ENCODE peak calls at places on chromosomes 1 and 21, in four cellular contexts. H is HEK293T, C is HepG2, D is GM12878. I is an unnamed sample.

GRCh38 chr1:111731956-111732355 is 7.2 kb downstream of the INKA2 start:
- DNase-seq in H (no peak), C (no peak), D (no peak), I (no peak)

GRCh38 chr21:44711327-44712202 is at the start of gene TSPEAR:
- DNase-seq in H (no peak), C (no peak), D (no peak), I (no peak)

GRCh38 chr1:1334835-1335234 is 3.8 kb downstream of the TAS1R3 start:
- DNase-seq in H (no peak), C (no peak), D (no peak), I (peak; percentile 59)

GRCh38 chr1:56866656-56867055 is 12.1 kb downstream of the C8A start:
- DNase-seq in H (no peak), C (no peak), D (no peak), I (no peak)

GRCh38 chr1:116546354-116546977 is 24.4 kb downstream of the CD58 start:
- DNase-seq in H (no peak), C (no peak), D (no peak), I (no peak)

GRCh38 chr1:98203461-98203860 is 282.6 kb upstream of the DPYD start:
- DNase-seq in H (no peak), C (no peak), D (no peak), I (no peak)

GRCh38 chr21:37437376-37438080 is 71.0 kb downstream of the DYRK1A start:
- DNase-seq in H (no peak), C (no peak), D (no peak), I (no peak)

GRCh38 chr1:231039161-231040018 is 664 bp downstream of the FAM89A start:
- DNase-seq in H (peak; percentile 55), C (no peak), D (no peak), I (peak; percentile 65)

GRCh38 chr1:215704089-215704860 is 137.2 kb downstream of the KCTD3 start:
- DNase-seq in H (no peak), C (no peak), D (no peak), I (no peak)

GRCh38 chr1:199954701-199955100 is 72.8 kb upstream of the NR5A2 start:
- DNase-seq in H (peak; percentile 72), C (peak; percentile 10), D (no peak), I (peak; percentile 50)

GRCh38 chr1:77825356-77825709 is 45.9 kb downstream of the MIGA1 start:
- DNase-seq in H (peak; percentile 46), C (peak; percentile 44), D (peak; percentile 1), I (no peak)

GRCh38 chr1:7185721-7186120 is 400.5 kb downstream of the CAMTA1 start:
- DNase-seq in H (no peak), C (no peak), D (no peak), I (no peak)

GRCh38 chr1:31750858-31751638 is 13.1 kb downstream of the ADGRB2 start:
- DNase-seq in H (no peak), C (no peak), D (no peak), I (no peak)

GRCh38 chr1:209879539-209879938 is 51.8 kb downstream of the UTP25 start:
- DNase-seq in H (no peak), C (peak; percentile 2), D (no peak), I (no peak)

GRCh38 chr1:203440780-203441179 is 34.8 kb upstream of the PRELP start:
- DNase-seq in H (peak; percentile 30), C (no peak), D (no peak), I (no peak)

GRCh38 chr1:81803423-81804103 is 2.8 kb downstream of the ADGRL2 start:
- DNase-seq in H (peak; percentile 24), C (peak; percentile 52), D (no peak), I (no peak)

GRCh38 chr1:172154571-172154970 is 265.9 kb upstream of the C1orf105 start:
- DNase-seq in H (no peak), C (no peak), D (peak; percentile 23), I (no peak)

GRCh38 chr1:221356693-221357092 is 385.2 kb downstream of the DUSP10 start:
- DNase-seq in H (no peak), C (no peak), D (no peak), I (no peak)

GRCh38 chr1:241716915-241717651 is 65.0 kb downstream of the WDR64 start:
- DNase-seq in H (no peak), C (no peak), D (no peak), I (no peak)

GRCh38 chr1:230392920-230393521 is 33.1 kb downstream of the PGBD5 start:
- DNase-seq in H (no peak), C (no peak), D (no peak), I (no peak)

GRCh38 chr21:45110873-45111624 is 36.7 kb downstream of the ADARB1 start:
- DNase-seq in H (no peak), C (no peak), D (no peak), I (peak; percentile 52)

GRCh38 chr1:149844650-149845255 is 54.6 kb upstream of the BOLA1 start:
- DNase-seq in H (no peak), C (no peak), D (no peak), I (no peak)

GRCh38 chr1:241542199-241542907 is 10.2 kb downstream of the KMO start:
- DNase-seq in H (no peak), C (no peak), D (no peak), I (no peak)

GRCh38 chr21:38804617-38805281 is 980 bp upstream of the ETS2 start:
- DNase-seq in H (no peak), C (no peak), D (no peak), I (peak; percentile 69)

GRCh38 chr1:62436039-62436465 is 797 bp upstream of the USP1 start:
- DNase-seq in H (no peak), C (no peak), D (no peak), I (no peak)

GRCh38 chr1:15742339-15742801 is at the start of gene TMEM82:
- DNase-seq in H (no peak), C (no peak), D (no peak), I (no peak)

GRCh38 chr21:31108969-31109368 is 70.7 kb upstream of the KRTAP19-8 start:
- DNase-seq in H (no peak), C (no peak), D (no peak), I (no peak)

GRCh38 chr1:209435654-209436566 is 147.6 kb upstream of the CAMK1G start:
- DNase-seq in H (peak; percentile 82), C (peak; percentile 33), D (no peak), I (peak; percentile 79)

GRCh38 chr1:147494998-147495580 is 46.2 kb upstream of the BCL9 start:
- DNase-seq in H (peak; percentile 87), C (peak; percentile 55), D (peak; percentile 13), I (peak; percentile 57)

DNA sequence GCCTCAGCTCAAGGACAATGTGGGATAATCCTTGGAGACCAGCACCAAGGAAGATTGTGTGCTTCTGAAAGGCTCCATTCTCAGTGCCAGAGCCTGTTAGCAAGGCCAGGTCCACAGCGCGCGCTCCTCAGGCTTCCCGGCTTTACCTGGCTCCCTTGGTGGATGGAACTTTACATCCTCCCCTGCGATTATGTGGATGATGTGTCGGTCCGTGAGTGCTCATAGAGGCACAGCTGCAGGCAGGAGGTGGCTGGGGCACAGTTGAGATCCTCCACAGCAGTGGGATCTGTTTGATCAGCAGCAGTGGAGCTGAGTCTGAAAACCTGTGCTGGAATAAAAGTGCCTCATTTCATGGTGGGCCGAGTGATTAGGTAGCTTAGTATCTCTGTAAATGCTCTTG is 62.7 kb downstream of the PRDM2 start:
- DNase-seq in H (no peak), C (no peak), D (no peak), I (no peak)
- TF ChIP-seq TARDBP in H (no peak), C (no peak), D (no peak), I (no peak)

DNA sequence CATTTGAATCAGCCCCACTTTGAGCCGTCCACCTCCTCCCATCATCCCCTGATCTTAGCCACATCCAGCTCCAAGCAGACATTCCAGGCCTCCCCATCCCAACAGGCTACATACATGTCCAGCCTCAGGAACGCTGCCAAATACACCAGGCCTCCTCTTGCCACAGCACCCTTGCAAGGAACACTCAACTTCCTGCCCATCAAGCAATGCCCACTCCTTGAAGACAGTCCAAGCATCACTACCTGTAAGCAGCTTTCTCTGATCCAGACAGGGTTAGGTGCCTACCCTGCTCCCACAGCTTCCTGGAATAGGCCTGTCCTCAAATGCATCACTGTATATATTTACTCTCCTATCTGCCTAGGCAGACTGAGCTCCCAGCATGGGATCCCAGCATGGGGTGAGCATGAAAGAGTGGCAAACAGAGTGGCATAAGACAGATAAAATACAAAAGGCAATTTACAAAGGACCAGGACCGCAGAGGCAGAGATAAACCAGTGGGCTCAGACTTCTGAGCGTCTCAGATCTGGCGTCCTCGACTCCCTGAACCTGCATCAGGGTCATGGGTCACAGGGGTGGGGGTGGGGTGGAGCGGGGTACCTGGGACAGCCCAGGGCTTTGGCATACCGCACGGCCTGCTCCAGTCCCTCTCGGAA is 816 bp downstream of the HYI start:
- DNase-seq in H (peak; percentile 16), C (no peak), D (no peak), I (peak; percentile 37)
- TF ChIP-seq TARDBP in H (no peak), C (no peak), D (no peak), I (no peak)

GRCh38 chr1:94620345-94621031 is 78.9 kb upstream of the F3 start:
- DNase-seq in H (no peak), C (no peak), D (no peak), I (no peak)

GRCh38 chr1:94621802-94622201 is 80.2 kb upstream of the F3 start:
- DNase-seq in H (no peak), C (no peak), D (no peak), I (no peak)

GRCh38 chr1:94622757-94623156 is 81.2 kb upstream of the F3 start:
- DNase-seq in H (no peak), C (no peak), D (no peak), I (no peak)

GRCh38 chr1:94619731-94620130 is 78.2 kb upstream of the F3 start:
- DNase-seq in H (no peak), C (no peak), D (no peak), I (no peak)

GRCh38 chr1:94621392-94621791 is 79.8 kb upstream of the F3 start:
- DNase-seq in H (no peak), C (no peak), D (no peak), I (peak; percentile 54)
- TF ChIP-seq TARDBP in H (no peak), C (no peak), D (no peak), I (no peak)

GRCh38 chr1:66760506-66760905 is 8.2 kb downstream of the DYNLT5 start:
- DNase-seq in H (no peak), C (no peak), D (no peak), I (no peak)

GRCh38 chr1:66752671-66753371 is 562 bp downstream of the DYNLT5 start:
- DNase-seq in H (no peak), C (no peak), D (no peak), I (no peak)

GRCh38 chr1:66761273-66761672 is 9.0 kb downstream of the DYNLT5 start:
- DNase-seq in H (no peak), C (no peak), D (no peak), I (no peak)

GRCh38 chr1:66757740-66758139 is 5.5 kb downstream of the DYNLT5 start:
- DNase-seq in H (no peak), C (no peak), D (no peak), I (no peak)

DNA sequence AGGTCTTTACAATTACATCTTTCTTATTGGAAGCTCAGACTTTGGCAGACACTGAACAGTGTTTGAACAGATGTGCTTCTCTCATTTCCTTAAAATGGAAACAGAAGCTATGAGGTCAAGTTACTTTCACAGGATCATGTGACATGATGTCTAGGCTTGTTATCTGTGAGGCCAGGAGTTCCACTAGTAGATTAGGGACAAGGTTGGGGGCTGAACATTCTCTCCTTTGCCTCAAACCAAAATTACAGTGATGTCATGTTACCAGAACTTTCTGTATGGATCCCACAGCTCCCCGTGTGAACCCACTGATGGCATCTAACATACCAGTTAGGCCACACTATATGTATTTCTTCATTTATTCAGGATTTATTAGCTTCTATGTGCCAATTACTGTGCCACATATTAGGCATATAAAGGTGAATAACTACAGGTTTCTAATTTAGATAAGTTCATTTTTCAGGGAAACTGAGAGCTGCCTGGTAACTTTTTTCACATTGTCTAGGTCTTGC is 6.0 kb downstream of the DYNLT5 start:
- DNase-seq in H (no peak), C (no peak), D (peak; percentile 40), I (peak; percentile 55)
- TF ChIP-seq TARDBP in H (no peak), C (no peak), D (no peak), I (no peak)

I was measured in K562.